ENCODE peak calls at places on chromosomes 6 and 20, in six cellular contexts. B, C, Z, Q, A and P are unnamed samples.

GRCh38 chr20:36309643-36310042 is 3.5 kb downstream of the DLGAP4 start:
- DNase-seq in Z (no peak), Q (no peak), A (no peak), B (no peak), C (no peak), P (no peak)

GRCh38 chr6:108904731-108905130 is 56.5 kb downstream of the ARMC2 start:
- DNase-seq in Q (no peak), C (no peak), A (no peak), Z (no peak), B (no peak), P (peak; percentile 52)

GRCh38 chr6:148761532-148761951 is 14.7 kb downstream of the UST start:
- DNase-seq in A (no peak), C (peak; percentile 67), Z (no peak), B (no peak), Q (no peak), P (peak; percentile 30)

GRCh38 chr6:79946773-79947190 is 571 bp downstream of the ELOVL4 start:
- DNase-seq in Z (no peak), C (no peak), Q (no peak), B (peak; percentile 65), A (peak; percentile 62), P (no peak)

GRCh38 chr20:35269055-35269781 is 8.7 kb downstream of the MMP24OS start:
- DNase-seq in C (peak; percentile 96), A (peak; percentile 79), Z (peak; percentile 82), Q (peak; percentile 43), B (peak; percentile 77), P (peak; percentile 65)

GRCh38 chr6:31546339-31546961 is at the start of gene ATP6V1G2:
- DNase-seq in C (peak; percentile 100), B (peak; percentile 92), Z (peak; percentile 92), A (peak; percentile 95), Q (peak; percentile 87), P (peak; percentile 94)

GRCh38 chr6:1770435-1770843 is 160.7 kb downstream of the FOXC1 start:
- DNase-seq in C (no peak), Z (no peak), Q (no peak), A (no peak), B (peak; percentile 33), P (no peak)

GRCh38 chr6:39882567-39882953 is 51.7 kb downstream of the MOCS1 start:
- DNase-seq in C (no peak), Z (no peak), Q (peak; percentile 73), B (peak; percentile 76), A (peak; percentile 90), P (no peak)

GRCh38 chr20:20743511-20744169 is 31.2 kb upstream of the RALGAPA2 start:
- DNase-seq in Z (no peak), A (peak; percentile 81), Q (peak; percentile 65), B (no peak), C (peak; percentile 75), P (peak; percentile 33)

GRCh38 chr6:16802071-16802470 is 40.8 kb upstream of the ATXN1 start:
- DNase-seq in A (no peak), C (no peak), Q (peak; percentile 30), Z (no peak), B (peak; percentile 90), P (no peak)

GRCh38 chr6:16804515-16805161 is 43.4 kb upstream of the ATXN1 start:
- DNase-seq in A (no peak), Z (no peak), C (no peak), Q (no peak), B (no peak), P (no peak)

GRCh38 chr6:16805190-16805860 is 44.1 kb upstream of the ATXN1 start:
- DNase-seq in Z (no peak), B (peak; percentile 6), Q (no peak), A (no peak), C (peak; percentile 49), P (no peak)

GRCh38 chr6:16804007-16804303 is 42.7 kb upstream of the ATXN1 start:
- DNase-seq in Z (no peak), C (no peak), B (no peak), Q (no peak), A (no peak), P (no peak)

DNA sequence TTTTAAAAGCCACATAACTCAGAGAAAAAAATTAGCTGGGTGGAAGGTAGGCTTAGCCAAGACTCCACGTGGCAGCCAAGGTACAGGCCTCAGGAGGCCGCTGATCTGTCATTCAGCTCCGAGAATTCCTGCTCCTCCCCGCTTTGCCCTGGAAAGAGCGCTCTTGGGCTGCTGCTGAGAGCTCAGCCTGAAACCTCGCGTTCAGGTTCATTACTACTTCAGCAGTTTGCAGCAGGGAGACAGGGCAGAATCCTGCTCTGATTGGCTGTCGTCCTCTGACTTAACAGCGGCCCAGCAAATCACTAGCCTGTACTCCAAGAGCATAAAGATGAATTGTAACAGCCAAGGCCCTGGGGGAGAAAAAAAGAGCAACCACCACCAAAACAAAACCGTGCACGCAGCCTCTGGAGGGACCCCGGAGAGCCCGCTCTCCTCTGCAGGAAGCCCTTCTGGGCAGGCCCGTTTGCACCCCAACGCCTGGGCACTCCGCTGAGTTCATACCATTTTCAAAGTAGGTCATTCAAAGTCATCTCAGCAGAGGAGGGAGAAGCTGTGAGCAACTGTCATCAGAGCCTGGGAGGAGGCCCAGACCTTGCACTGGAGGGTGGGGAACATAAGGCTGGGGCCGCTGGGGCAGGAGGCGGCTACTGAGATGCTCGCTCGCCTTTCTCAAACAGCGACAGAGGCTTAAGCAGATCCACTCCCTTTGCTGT is 42.2 kb upstream of the ATXN1 start:
- DNase-seq in B (no peak), A (peak; percentile 67), Q (peak; percentile 66), C (peak; percentile 92), Z (peak; percentile 68), P (peak; percentile 14)
- H3K4me3 ChIP-seq in B (no peak overlapping the region), A (peak overlapping the region; percentile 28), Q (peak overlapping the region; percentile 45), C (no peak overlapping the region), Z (no peak overlapping the region), P (no peak overlapping the region)

GRCh38 chr20:45042978-45043377 is 57.9 kb downstream of the KCNS1 start:
- DNase-seq in Q (no peak), A (no peak), Z (no peak), C (no peak), B (no peak), P (no peak)
- H3K4me1 ChIP-seq in Q (peaks cover 5% of the 10 kb centered on the region), A (peaks cover under 1% of the 10 kb centered on the region), Z (no peaks in the 10 kb centered on the region), C (peaks cover 4% of the 10 kb centered on the region), B (peaks cover 67% of the 10 kb centered on the region), P (peaks cover 4% of the 10 kb centered on the region)

DNA sequence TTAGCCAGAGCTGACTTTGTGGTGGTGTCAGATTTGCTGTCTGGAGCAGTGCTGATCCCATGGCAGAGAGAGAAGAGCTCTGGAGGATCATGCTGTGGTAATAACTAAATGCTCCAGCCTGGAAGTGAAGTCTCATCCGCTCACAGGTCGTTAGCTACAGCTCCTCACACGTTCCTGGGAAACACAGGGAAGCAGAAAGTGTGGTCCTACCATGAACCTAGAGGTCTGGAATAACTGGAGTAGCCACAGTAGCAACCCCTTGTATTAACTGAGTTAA is 2.7 kb downstream of the HIVEP1 start:
- DNase-seq in A (no peak), C (no peak), Q (no peak), Z (no peak), B (no peak), P (no peak)
- H3K27ac ChIP-seq in A (peak overlapping the region; percentile 65), C (no peak overlapping the region), Q (no peak overlapping the region), Z (no peak overlapping the region), B (no peak overlapping the region), P (no peak overlapping the region)

GRCh38 chr6:162301128-162301527 is 426.4 kb downstream of the PRKN start:
- DNase-seq in Q (no peak), C (no peak), Z (no peak), B (no peak), A (no peak), P (no peak)

DNA sequence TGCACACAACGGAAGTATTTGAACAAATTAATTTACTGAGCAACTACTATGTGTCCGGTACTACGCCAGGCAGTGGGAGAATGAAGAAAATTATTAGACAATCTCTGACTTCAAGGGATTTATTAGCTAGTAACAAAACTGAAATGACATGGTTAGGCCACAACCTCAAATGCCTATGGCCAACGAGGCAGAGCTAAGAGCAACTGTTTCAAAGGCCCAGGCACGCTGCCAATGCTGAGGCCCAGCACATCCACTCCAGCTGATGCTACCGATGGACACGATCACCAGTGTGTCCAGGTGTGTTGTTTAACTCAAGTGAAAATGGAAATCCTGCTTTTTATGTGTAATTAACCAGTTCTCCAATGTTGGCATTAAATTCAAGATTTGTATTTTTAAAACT is 420.9 kb downstream of the PRKN start:
- DNase-seq in Z (no peak), C (no peak), B (no peak), A (no peak), Q (no peak), P (no peak)
- H3K4me3 ChIP-seq in Z (no peak overlapping the region), C (no peak overlapping the region), B (no peak overlapping the region), A (no peak overlapping the region), Q (no peak overlapping the region), P (no peak overlapping the region)

GRCh38 chr20:61295726-61296628 is 43.9 kb downstream of the CDH4 start:
- DNase-seq in Z (no peak), C (peak; percentile 57), Q (no peak), A (no peak), B (no peak), P (no peak)

GRCh38 chr20:61299088-61299487 is 47.0 kb downstream of the CDH4 start:
- DNase-seq in A (no peak), Q (no peak), B (no peak), C (no peak), Z (no peak), P (no peak)

GRCh38 chr20:61296629-61297019 is 44.6 kb downstream of the CDH4 start:
- DNase-seq in Q (no peak), Z (no peak), B (no peak), A (no peak), C (no peak), P (no peak)

GRCh38 chr20:61297981-61298380 is 45.9 kb downstream of the CDH4 start:
- DNase-seq in C (no peak), B (peak; percentile 49), A (no peak), Q (no peak), Z (no peak), P (no peak)

DNA sequence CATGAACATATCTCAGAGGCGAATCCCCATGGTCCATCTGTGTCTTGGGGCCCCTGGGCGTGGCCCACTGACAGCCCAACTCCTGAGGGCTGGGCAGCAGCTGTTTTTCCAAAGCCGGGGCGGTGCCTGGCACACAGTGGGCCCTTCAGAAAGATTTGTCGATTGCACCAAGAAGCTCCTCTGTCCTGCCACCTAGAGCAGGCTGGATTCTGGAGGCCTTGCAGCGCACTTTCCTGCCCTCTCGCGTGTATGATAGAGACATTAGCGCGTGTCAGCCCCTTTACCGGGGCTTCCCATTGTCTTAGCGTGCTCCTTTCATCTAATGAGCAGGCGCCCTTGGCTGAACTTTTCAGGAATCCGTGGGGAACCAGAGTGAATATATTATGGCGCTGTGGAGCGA is 45.4 kb downstream of the CDH4 start:
- DNase-seq in B (no peak), A (no peak), C (no peak), Z (no peak), Q (no peak), P (no peak)
- H3K4me1 ChIP-seq in B (no peaks in the 10 kb centered on the region), A (no peaks in the 10 kb centered on the region), C (no peaks in the 10 kb centered on the region), Z (peaks cover 1% of the 10 kb centered on the region), Q (no peaks in the 10 kb centered on the region), P (no peaks in the 10 kb centered on the region)